ENCODE peak calls at places on chromosomes 6 and 20, in ten cellular contexts. One of them, this sample, is unnamed.

GRCh38 chr20:11204926-11205768 is 531.3 kb upstream of the JAG1 start:
- DNase-seq in CD8-positive, alpha-beta memory T cell: no peak
- DNase-seq in NCI-H526: peak; percentile 87
- DNase-seq in AG10803: peak; percentile 66
- DNase-seq in hypothalamus: no peak
- DNase-seq in dermis blood vessel endothelial cell: peak; percentile 88
- DNase-seq in pons: peak; percentile 82
- DNase-seq in HFF-Myc: peak; percentile 39
- DNase-seq in lower lobe of right lung: peak; percentile 48
- DNase-seq in NT2/D1: peak; percentile 66
- DNase-seq in this sample: no peak

GRCh38 chr20:37560629-37561028 is 33.0 kb upstream of the BLCAP start:
- DNase-seq in CD8-positive, alpha-beta memory T cell: no peak
- DNase-seq in NCI-H526: no peak
- DNase-seq in AG10803: no peak
- DNase-seq in hypothalamus: no peak
- DNase-seq in dermis blood vessel endothelial cell: no peak
- DNase-seq in pons: no peak
- DNase-seq in HFF-Myc: no peak
- DNase-seq in lower lobe of right lung: no peak
- DNase-seq in NT2/D1: no peak
- DNase-seq in this sample: no peak

GRCh38 chr20:37209193-37209592 is 29.8 kb upstream of the MROH8 start:
- DNase-seq in CD8-positive, alpha-beta memory T cell: no peak
- DNase-seq in NCI-H526: no peak
- DNase-seq in AG10803: no peak
- DNase-seq in hypothalamus: no peak
- DNase-seq in dermis blood vessel endothelial cell: no peak
- DNase-seq in pons: no peak
- DNase-seq in HFF-Myc: no peak
- DNase-seq in lower lobe of right lung: no peak
- DNase-seq in NT2/D1: no peak
- DNase-seq in this sample: no peak

GRCh38 chr20:18740726-18741125 is 72.9 kb upstream of the SCP2D1 start:
- DNase-seq in CD8-positive, alpha-beta memory T cell: no peak
- DNase-seq in NCI-H526: no peak
- DNase-seq in AG10803: no peak
- DNase-seq in hypothalamus: no peak
- DNase-seq in dermis blood vessel endothelial cell: no peak
- DNase-seq in pons: no peak
- DNase-seq in HFF-Myc: no peak
- DNase-seq in lower lobe of right lung: no peak
- DNase-seq in NT2/D1: no peak
- DNase-seq in this sample: no peak

GRCh38 chr6:27836080-27836782 is 76.0 kb downstream of the OR2B2 start:
- DNase-seq in CD8-positive, alpha-beta memory T cell: no peak
- DNase-seq in NCI-H526: no peak
- DNase-seq in AG10803: no peak
- DNase-seq in hypothalamus: no peak
- DNase-seq in dermis blood vessel endothelial cell: no peak
- DNase-seq in pons: no peak
- DNase-seq in HFF-Myc: no peak
- DNase-seq in lower lobe of right lung: no peak
- DNase-seq in NT2/D1: no peak
- DNase-seq in this sample: no peak

GRCh38 chr20:21352703-21353102 is 44.6 kb downstream of the NKX2-4 start:
- DNase-seq in CD8-positive, alpha-beta memory T cell: no peak
- DNase-seq in NCI-H526: no peak
- DNase-seq in AG10803: peak; percentile 37
- DNase-seq in hypothalamus: no peak
- DNase-seq in dermis blood vessel endothelial cell: peak; percentile 24
- DNase-seq in pons: no peak
- DNase-seq in HFF-Myc: peak; percentile 2
- DNase-seq in lower lobe of right lung: no peak
- DNase-seq in NT2/D1: no peak
- DNase-seq in this sample: no peak

GRCh38 chr6:2020909-2021308 is 224.5 kb downstream of the GMDS start:
- DNase-seq in CD8-positive, alpha-beta memory T cell: no peak
- DNase-seq in NCI-H526: no peak
- DNase-seq in AG10803: peak; percentile 79
- DNase-seq in hypothalamus: no peak
- DNase-seq in dermis blood vessel endothelial cell: peak; percentile 80
- DNase-seq in pons: peak; percentile 22
- DNase-seq in HFF-Myc: peak; percentile 82
- DNase-seq in lower lobe of right lung: no peak
- DNase-seq in NT2/D1: no peak
- DNase-seq in this sample: peak; percentile 32

GRCh38 chr6:11975353-11975977 is 36.6 kb upstream of the HIVEP1 start:
- DNase-seq in CD8-positive, alpha-beta memory T cell: peak; percentile 50
- DNase-seq in NCI-H526: no peak
- DNase-seq in AG10803: no peak
- DNase-seq in hypothalamus: no peak
- DNase-seq in dermis blood vessel endothelial cell: no peak
- DNase-seq in pons: peak; percentile 18
- DNase-seq in HFF-Myc: no peak
- DNase-seq in lower lobe of right lung: peak; percentile 57
- DNase-seq in NT2/D1: no peak
- DNase-seq in this sample: no peak

GRCh38 chr6:2819891-2820814 is 21.5 kb downstream of the SERPINB1 start:
- DNase-seq in CD8-positive, alpha-beta memory T cell: no peak
- DNase-seq in NCI-H526: no peak
- DNase-seq in AG10803: no peak
- DNase-seq in hypothalamus: no peak
- DNase-seq in dermis blood vessel endothelial cell: peak; percentile 82
- DNase-seq in pons: no peak
- DNase-seq in HFF-Myc: no peak
- DNase-seq in lower lobe of right lung: no peak
- DNase-seq in NT2/D1: no peak
- DNase-seq in this sample: no peak

GRCh38 chr20:46683939-46684750 is 5.1 kb downstream of the TP53RK start:
- DNase-seq in CD8-positive, alpha-beta memory T cell: no peak
- DNase-seq in NCI-H526: peak; percentile 64
- DNase-seq in AG10803: peak; percentile 68
- DNase-seq in hypothalamus: no peak
- DNase-seq in dermis blood vessel endothelial cell: no peak
- DNase-seq in pons: no peak
- DNase-seq in HFF-Myc: peak; percentile 70
- DNase-seq in lower lobe of right lung: peak; percentile 68
- DNase-seq in NT2/D1: no peak
- DNase-seq in this sample: no peak

GRCh38 chr20:47970282-47970903 is 185.1 kb upstream of the SULF2 start:
- DNase-seq in CD8-positive, alpha-beta memory T cell: no peak
- DNase-seq in NCI-H526: no peak
- DNase-seq in AG10803: no peak
- DNase-seq in hypothalamus: no peak
- DNase-seq in dermis blood vessel endothelial cell: no peak
- DNase-seq in pons: no peak
- DNase-seq in HFF-Myc: no peak
- DNase-seq in lower lobe of right lung: no peak
- DNase-seq in NT2/D1: no peak
- DNase-seq in this sample: no peak

GRCh38 chr6:170475118-170475517 is 78.0 kb downstream of the PSMB1 start:
- DNase-seq in CD8-positive, alpha-beta memory T cell: no peak
- DNase-seq in NCI-H526: no peak
- DNase-seq in AG10803: no peak
- DNase-seq in hypothalamus: no peak
- DNase-seq in dermis blood vessel endothelial cell: no peak
- DNase-seq in pons: no peak
- DNase-seq in HFF-Myc: no peak
- DNase-seq in lower lobe of right lung: no peak
- DNase-seq in NT2/D1: no peak
- DNase-seq in this sample: no peak

GRCh38 chr20:59006864-59007757 is at the start of gene CTSZ:
- DNase-seq in CD8-positive, alpha-beta memory T cell: peak; percentile 61
- DNase-seq in NCI-H526: no peak
- DNase-seq in AG10803: peak; percentile 57
- DNase-seq in hypothalamus: no peak
- DNase-seq in dermis blood vessel endothelial cell: peak; percentile 55
- DNase-seq in pons: no peak
- DNase-seq in HFF-Myc: no peak
- DNase-seq in lower lobe of right lung: peak; percentile 88
- DNase-seq in NT2/D1: peak; percentile 6
- DNase-seq in this sample: no peak

GRCh38 chr6:2429460-2429859 is 184.1 kb upstream of the GMDS start:
- DNase-seq in CD8-positive, alpha-beta memory T cell: no peak
- DNase-seq in NCI-H526: no peak
- DNase-seq in AG10803: peak; percentile 51
- DNase-seq in hypothalamus: no peak
- DNase-seq in dermis blood vessel endothelial cell: no peak
- DNase-seq in pons: no peak
- DNase-seq in HFF-Myc: no peak
- DNase-seq in lower lobe of right lung: no peak
- DNase-seq in NT2/D1: no peak
- DNase-seq in this sample: no peak

GRCh38 chr6:47484616-47485015 is 7.0 kb downstream of the CD2AP start:
- DNase-seq in CD8-positive, alpha-beta memory T cell: no peak
- DNase-seq in NCI-H526: no peak
- DNase-seq in AG10803: peak; percentile 92
- DNase-seq in hypothalamus: no peak
- DNase-seq in dermis blood vessel endothelial cell: no peak
- DNase-seq in pons: no peak
- DNase-seq in HFF-Myc: no peak
- DNase-seq in lower lobe of right lung: no peak
- DNase-seq in NT2/D1: no peak
- DNase-seq in this sample: no peak

GRCh38 chr20:35680464-35681183 is 15.9 kb upstream of the CPNE1 start:
- DNase-seq in CD8-positive, alpha-beta memory T cell: no peak
- DNase-seq in NCI-H526: no peak
- DNase-seq in AG10803: no peak
- DNase-seq in hypothalamus: no peak
- DNase-seq in dermis blood vessel endothelial cell: no peak
- DNase-seq in pons: no peak
- DNase-seq in HFF-Myc: no peak
- DNase-seq in lower lobe of right lung: no peak
- DNase-seq in NT2/D1: no peak
- DNase-seq in this sample: no peak

GRCh38 chr6:134235937-134236751 is 81.8 kb downstream of the SGK1 start:
- DNase-seq in CD8-positive, alpha-beta memory T cell: no peak
- DNase-seq in NCI-H526: no peak
- DNase-seq in AG10803: peak; percentile 51
- DNase-seq in hypothalamus: no peak
- DNase-seq in dermis blood vessel endothelial cell: peak; percentile 69
- DNase-seq in pons: no peak
- DNase-seq in HFF-Myc: no peak
- DNase-seq in lower lobe of right lung: no peak
- DNase-seq in NT2/D1: no peak
- DNase-seq in this sample: no peak

GRCh38 chr6:1381397-1382330 is 7.7 kb upstream of the FOXF2 start:
- DNase-seq in CD8-positive, alpha-beta memory T cell: no peak
- DNase-seq in NCI-H526: peak; percentile 55
- DNase-seq in AG10803: no peak
- DNase-seq in hypothalamus: no peak
- DNase-seq in dermis blood vessel endothelial cell: peak; percentile 60
- DNase-seq in pons: no peak
- DNase-seq in HFF-Myc: no peak
- DNase-seq in lower lobe of right lung: no peak
- DNase-seq in NT2/D1: no peak
- DNase-seq in this sample: no peak

GRCh38 chr6:166156942-166157341 is 10.7 kb downstream of the TBXT start:
- DNase-seq in CD8-positive, alpha-beta memory T cell: no peak
- DNase-seq in NCI-H526: peak; percentile 29
- DNase-seq in AG10803: peak; percentile 3
- DNase-seq in hypothalamus: no peak
- DNase-seq in dermis blood vessel endothelial cell: peak; percentile 27
- DNase-seq in pons: peak; percentile 51
- DNase-seq in HFF-Myc: no peak
- DNase-seq in lower lobe of right lung: no peak
- DNase-seq in NT2/D1: no peak
- DNase-seq in this sample: no peak

GRCh38 chr20:17627101-17627950 is 54.7 kb downstream of the RRBP1 start:
- DNase-seq in CD8-positive, alpha-beta memory T cell: no peak
- DNase-seq in NCI-H526: no peak
- DNase-seq in AG10803: no peak
- DNase-seq in hypothalamus: no peak
- DNase-seq in dermis blood vessel endothelial cell: no peak
- DNase-seq in pons: no peak
- DNase-seq in HFF-Myc: no peak
- DNase-seq in lower lobe of right lung: peak; percentile 43
- DNase-seq in NT2/D1: no peak
- DNase-seq in this sample: no peak

GRCh38 chr6:131258816-131259476 is 123.7 kb downstream of the AKAP7 start:
- DNase-seq in CD8-positive, alpha-beta memory T cell: no peak
- DNase-seq in NCI-H526: no peak
- DNase-seq in AG10803: no peak
- DNase-seq in hypothalamus: no peak
- DNase-seq in dermis blood vessel endothelial cell: no peak
- DNase-seq in pons: no peak
- DNase-seq in HFF-Myc: no peak
- DNase-seq in lower lobe of right lung: no peak
- DNase-seq in NT2/D1: no peak
- DNase-seq in this sample: no peak

GRCh38 chr20:25077610-25078169 is 4.3 kb downstream of the VSX1 start:
- DNase-seq in CD8-positive, alpha-beta memory T cell: no peak
- DNase-seq in NCI-H526: peak; percentile 64
- DNase-seq in AG10803: peak; percentile 33
- DNase-seq in hypothalamus: peak; percentile 18
- DNase-seq in dermis blood vessel endothelial cell: no peak
- DNase-seq in pons: no peak
- DNase-seq in HFF-Myc: no peak
- DNase-seq in lower lobe of right lung: peak; percentile 70
- DNase-seq in NT2/D1: no peak
- DNase-seq in this sample: no peak

GRCh38 chr20:64228751-64229518 is 26.6 kb upstream of the PCMTD2 start:
- DNase-seq in CD8-positive, alpha-beta memory T cell: no peak
- DNase-seq in NCI-H526: no peak
- DNase-seq in AG10803: no peak
- DNase-seq in hypothalamus: no peak
- DNase-seq in dermis blood vessel endothelial cell: no peak
- DNase-seq in pons: no peak
- DNase-seq in HFF-Myc: no peak
- DNase-seq in lower lobe of right lung: peak; percentile 38
- DNase-seq in NT2/D1: no peak
- DNase-seq in this sample: no peak

GRCh38 chr6:6635869-6636268 is 47.3 kb downstream of the LY86 start:
- DNase-seq in CD8-positive, alpha-beta memory T cell: no peak
- DNase-seq in NCI-H526: no peak
- DNase-seq in AG10803: no peak
- DNase-seq in hypothalamus: no peak
- DNase-seq in dermis blood vessel endothelial cell: no peak
- DNase-seq in pons: no peak
- DNase-seq in HFF-Myc: no peak
- DNase-seq in lower lobe of right lung: no peak
- DNase-seq in NT2/D1: no peak
- DNase-seq in this sample: no peak

GRCh38 chr6:13013681-13014550 is 297.3 kb downstream of the PHACTR1 start:
- DNase-seq in CD8-positive, alpha-beta memory T cell: no peak
- DNase-seq in NCI-H526: peak; percentile 36
- DNase-seq in AG10803: no peak
- DNase-seq in hypothalamus: peak; percentile 8
- DNase-seq in dermis blood vessel endothelial cell: peak; percentile 28
- DNase-seq in pons: no peak
- DNase-seq in HFF-Myc: no peak
- DNase-seq in lower lobe of right lung: no peak
- DNase-seq in NT2/D1: no peak
- DNase-seq in this sample: no peak

GRCh38 chr6:52049252-52050050 is 38.0 kb downstream of the PKHD1 start:
- DNase-seq in CD8-positive, alpha-beta memory T cell: no peak
- DNase-seq in NCI-H526: peak; percentile 53
- DNase-seq in AG10803: peak; percentile 46
- DNase-seq in hypothalamus: no peak
- DNase-seq in dermis blood vessel endothelial cell: peak; percentile 63
- DNase-seq in pons: peak; percentile 51
- DNase-seq in HFF-Myc: peak; percentile 19
- DNase-seq in lower lobe of right lung: no peak
- DNase-seq in NT2/D1: peak; percentile 9
- DNase-seq in this sample: no peak

GRCh38 chr6:131831392-131831791 is 23.6 kb downstream of the ENPP1 start:
- DNase-seq in CD8-positive, alpha-beta memory T cell: no peak
- DNase-seq in NCI-H526: no peak
- DNase-seq in AG10803: peak; percentile 64
- DNase-seq in hypothalamus: no peak
- DNase-seq in dermis blood vessel endothelial cell: peak; percentile 22
- DNase-seq in pons: no peak
- DNase-seq in HFF-Myc: no peak
- DNase-seq in lower lobe of right lung: no peak
- DNase-seq in NT2/D1: no peak
- DNase-seq in this sample: no peak

GRCh38 chr20:25065625-25066338 is 7.8 kb upstream of the ACSS1 start:
- DNase-seq in CD8-positive, alpha-beta memory T cell: peak; percentile 77
- DNase-seq in NCI-H526: peak; percentile 88
- DNase-seq in AG10803: peak; percentile 61
- DNase-seq in hypothalamus: no peak
- DNase-seq in dermis blood vessel endothelial cell: peak; percentile 81
- DNase-seq in pons: peak; percentile 85
- DNase-seq in HFF-Myc: no peak
- DNase-seq in lower lobe of right lung: no peak
- DNase-seq in NT2/D1: no peak
- DNase-seq in this sample: peak; percentile 32

This sample was measured in smooth muscle cell of the brain vasculature.